ENCODE peak calls at places on chromosomes 2 and 18, in four cellular contexts. E, I, T and H are unnamed samples.

GRCh38 chr2:72917138-72917874 is at the start of gene EMX1:
- DNase-seq in E (no peak), I (peak), T (no peak), H (peak)

GRCh38 chr18:38241216-38241615 is 675.6 kb upstream of the CELF4 start:
- DNase-seq in E (no peak), I (no peak), T (no peak), H (no peak)

GRCh38 chr2:120551540-120551939 is 184.1 kb upstream of the GLI2 start:
- DNase-seq in E (no peak), I (no peak), T (no peak), H (no peak)

GRCh38 chr2:140436956-140437355 is 1656.8 kb upstream of the NXPH2 start:
- DNase-seq in E (no peak), I (no peak), T (no peak), H (no peak)

GRCh38 chr2:211035548-211036185 is 479.3 kb downstream of the CPS1 start:
- DNase-seq in E (no peak), I (no peak), T (no peak), H (no peak)

GRCh38 chr18:3447035-3447894 is 2.7 kb upstream of the TGIF1 start:
- DNase-seq in E (no peak), I (peak), T (no peak), H (peak)

GRCh38 chr2:62760555-62760954 is 55.0 kb downstream of the EHBP1 start:
- DNase-seq in E (no peak), I (no peak), T (no peak), H (no peak)

GRCh38 chr2:222270436-222270835 is 28.4 kb downstream of the PAX3 start:
- DNase-seq in E (no peak), I (no peak), T (no peak), H (no peak)

GRCh38 chr2:202135111-202135874 is 62.2 kb downstream of the KIAA2012 start:
- DNase-seq in E (no peak), I (no peak), T (no peak), H (no peak)

GRCh38 chr2:239661334-239662312 is 260.8 kb upstream of the HDAC4 start:
- DNase-seq in E (no peak), I (no peak), T (no peak), H (no peak)

GRCh38 chr2:41905597-41906324 is 142.1 kb upstream of the PKDCC start:
- DNase-seq in E (no peak), I (no peak), T (no peak), H (no peak)

GRCh38 chr18:28063181-28063790 is 113.6 kb downstream of the CDH2 start:
- DNase-seq in E (no peak), I (no peak), T (no peak), H (no peak)

GRCh38 chr18:7892556-7892955 is 325.4 kb downstream of the PTPRM start:
- DNase-seq in E (no peak), I (no peak), T (no peak), H (no peak)

GRCh38 chr2:127145255-127145899 is 38.4 kb upstream of the BIN1 start:
- DNase-seq in E (no peak), I (no peak), T (no peak), H (no peak)

GRCh38 chr2:24253303-24253919 is 78.6 kb downstream of the FAM228A start:
- DNase-seq in E (no peak), I (peak), T (no peak), H (peak)

GRCh38 chr2:10161961-10162441 is 39.5 kb downstream of the RRM2 start:
- DNase-seq in E (no peak), I (no peak), T (no peak), H (no peak)

GRCh38 chr2:142131016-142131714 is at the start of gene LRP1B:
- DNase-seq in E (no peak), I (no peak), T (no peak), H (no peak)

GRCh38 chr2:69026026-69026425 is 13.0 kb downstream of the ANTXR1 start:
- DNase-seq in E (no peak), I (peak), T (peak), H (peak)

GRCh38 chr2:30192327-30192726 is 39.0 kb upstream of the LBH start:
- DNase-seq in E (no peak), I (no peak), T (no peak), H (no peak)

GRCh38 chr18:13541621-13542519 is 184.5 kb downstream of the FAM210A start:
- DNase-seq in E (no peak), I (no peak), T (no peak), H (no peak)

GRCh38 chr18:13542520-13542847 is 183.9 kb downstream of the FAM210A start:
- DNase-seq in E (no peak), I (no peak), T (no peak), H (no peak)

GRCh38 chr18:13539843-13540535 is 186.4 kb downstream of the FAM210A start:
- DNase-seq in E (no peak), I (no peak), T (no peak), H (no peak)

GRCh38 chr18:13539050-13539449 is 187.3 kb downstream of the FAM210A start:
- DNase-seq in E (no peak), I (no peak), T (no peak), H (no peak)

GRCh38 chr18:13540783-13541182 is 185.6 kb downstream of the FAM210A start:
- DNase-seq in E (no peak), I (no peak), T (no peak), H (no peak)
- TF ChIP-seq SPI1 in E (no peak), I (no peak), T (no peak), H (no peak)

GRCh38 chr2:200475795-200476194 is 34.1 kb downstream of the KCTD18 start:
- DNase-seq in E (no peak), I (no peak), T (no peak), H (no peak)

GRCh38 chr2:200482194-200482593 is 27.7 kb downstream of the KCTD18 start:
- DNase-seq in E (no peak), I (no peak), T (no peak), H (no peak)

GRCh38 chr2:200479617-200480292 is 30.1 kb downstream of the KCTD18 start:
- DNase-seq in E (no peak), I (no peak), T (no peak), H (no peak)

GRCh38 chr2:200476836-200477235 is 33.0 kb downstream of the KCTD18 start:
- DNase-seq in E (no peak), I (no peak), T (no peak), H (no peak)

DNA sequence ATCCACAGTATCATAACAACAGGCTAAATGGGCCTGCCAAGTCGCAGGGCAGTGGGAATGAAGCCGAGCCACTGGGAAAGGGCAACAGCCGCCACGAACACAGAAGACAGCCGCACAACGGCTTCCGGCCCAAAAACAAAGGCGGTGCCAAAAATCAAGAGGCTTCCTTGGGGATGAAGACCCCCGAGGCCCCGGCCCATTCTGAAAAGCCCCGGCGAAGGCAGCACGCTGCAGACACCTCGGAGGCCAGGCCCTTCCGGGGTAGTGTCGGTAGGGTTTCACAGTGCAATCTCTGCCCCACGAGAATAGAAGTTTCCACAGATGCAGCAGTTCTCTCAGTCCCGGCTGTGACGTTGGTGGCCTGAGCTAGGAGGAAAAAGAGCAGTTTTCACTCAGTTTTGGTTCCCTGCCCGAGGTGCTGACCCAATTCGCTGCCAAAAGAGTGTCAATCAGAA is 32.2 kb downstream of the KCTD18 start:
- DNase-seq in E (no peak), I (no peak), T (no peak), H (no peak)
- TF ChIP-seq POLR2AphosphoS5 in E (no peak), I (no peak), T (no peak), H (no peak)

GRCh38 chr2:100294162-100294497 is 28.2 kb downstream of the LONRF2 start:
- DNase-seq in E (no peak), I (no peak), T (no peak), H (no peak)

GRCh38 chr2:100290718-100291151 is 31.6 kb downstream of the LONRF2 start:
- DNase-seq in E (no peak), I (no peak), T (no peak), H (no peak)

GRCh38 chr2:100291152-100291970 is 30.9 kb downstream of the LONRF2 start:
- DNase-seq in E (no peak), I (peak), T (no peak), H (peak)

GRCh38 chr2:100293341-100294161 is 28.8 kb downstream of the LONRF2 start:
- DNase-seq in E (no peak), I (no peak), T (no peak), H (no peak)

DNA sequence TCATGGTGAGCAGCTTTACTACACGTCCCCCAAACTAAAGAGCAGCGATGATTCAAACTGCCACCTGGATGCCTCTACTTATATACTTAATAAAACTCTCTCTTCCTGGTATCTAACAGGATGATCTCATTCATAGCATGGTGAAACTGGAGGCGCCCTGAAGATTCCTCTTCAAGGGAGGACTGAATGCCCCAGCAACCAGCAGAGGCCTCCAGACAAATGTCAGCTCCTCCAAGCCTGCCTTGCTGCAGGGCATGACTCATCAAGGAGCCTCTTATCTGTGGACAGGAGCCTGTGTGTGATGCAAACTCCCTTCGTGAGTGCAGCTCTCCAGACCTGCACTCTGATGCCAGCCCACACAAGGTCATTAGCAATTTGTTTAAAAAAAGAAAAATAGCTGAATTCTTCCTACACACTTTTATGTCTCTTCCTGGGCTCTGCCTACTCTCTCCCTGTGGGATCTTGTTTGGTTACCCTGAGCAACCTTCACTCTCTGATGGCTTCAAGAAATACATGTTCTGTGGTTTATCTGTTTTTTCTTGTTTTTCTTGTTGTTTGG is 30.2 kb downstream of the LONRF2 start:
- DNase-seq in E (no peak), I (peak), T (no peak), H (peak)
- TF ChIP-seq SPI1 in E (no peak), I (no peak), T (no peak), H (no peak)

GRCh38 chr18:78687736-78688135 is 291.9 kb upstream of the SALL3 start:
- DNase-seq in E (no peak), I (no peak), T (no peak), H (no peak)
- TF ChIP-seq POLR2AphosphoS5 in E (no peak), I (no peak), T (no peak), H (no peak)

GRCh38 chr2:12116228-12116750 is 369.9 kb downstream of the LPIN1 start:
- DNase-seq in E (peak), I (no peak), T (peak), H (no peak)

GRCh38 chr2:12126325-12126724 is 379.9 kb downstream of the LPIN1 start:
- DNase-seq in E (no peak), I (no peak), T (no peak), H (no peak)

GRCh38 chr2:12119841-12120240 is 373.4 kb downstream of the LPIN1 start:
- DNase-seq in E (no peak), I (no peak), T (no peak), H (no peak)

DNA sequence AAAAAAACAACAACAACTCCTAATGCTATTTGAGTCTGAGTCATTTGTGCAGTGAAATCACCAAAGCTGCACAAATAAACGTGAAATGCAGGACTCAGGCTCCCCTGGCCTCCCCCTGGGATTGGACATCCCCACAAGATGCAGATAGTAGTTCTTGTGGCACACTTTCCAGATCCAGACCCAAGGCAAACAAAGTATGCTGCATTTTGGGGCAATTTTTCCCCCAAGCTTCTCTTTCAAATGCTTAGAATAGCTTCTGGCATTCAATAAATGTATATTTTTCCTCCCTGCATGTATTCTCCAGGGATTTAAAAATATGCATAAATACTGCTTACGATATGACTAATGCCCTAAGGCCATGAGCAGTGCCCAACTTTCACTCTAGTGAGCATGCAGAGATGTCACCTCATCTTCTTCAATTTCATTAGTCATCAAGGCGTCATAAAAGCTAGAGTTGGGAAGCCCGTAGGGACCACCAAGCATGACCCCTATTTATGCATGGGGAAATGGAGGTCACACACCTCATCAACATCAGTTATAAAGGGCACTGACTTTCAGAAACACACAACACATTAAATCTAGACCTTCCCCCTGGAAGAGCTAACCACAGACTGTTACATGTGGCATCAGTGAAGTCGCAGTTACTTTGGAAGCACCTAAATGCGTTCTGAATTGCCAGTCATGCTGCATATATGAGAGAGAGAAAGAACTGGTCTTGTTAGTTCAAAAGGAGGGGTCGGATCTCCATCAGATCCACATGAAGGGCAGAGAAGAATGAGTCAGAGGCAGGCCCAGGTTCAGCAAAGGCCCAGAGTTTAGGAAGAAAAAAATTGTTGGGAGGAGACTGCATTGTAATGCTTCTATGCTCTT is 374.1 kb downstream of the LPIN1 start:
- DNase-seq in E (no peak), I (no peak), T (no peak), H (no peak)
- TF ChIP-seq SPI1 in E (no peak), I (no peak), T (no peak), H (no peak)

DNA sequence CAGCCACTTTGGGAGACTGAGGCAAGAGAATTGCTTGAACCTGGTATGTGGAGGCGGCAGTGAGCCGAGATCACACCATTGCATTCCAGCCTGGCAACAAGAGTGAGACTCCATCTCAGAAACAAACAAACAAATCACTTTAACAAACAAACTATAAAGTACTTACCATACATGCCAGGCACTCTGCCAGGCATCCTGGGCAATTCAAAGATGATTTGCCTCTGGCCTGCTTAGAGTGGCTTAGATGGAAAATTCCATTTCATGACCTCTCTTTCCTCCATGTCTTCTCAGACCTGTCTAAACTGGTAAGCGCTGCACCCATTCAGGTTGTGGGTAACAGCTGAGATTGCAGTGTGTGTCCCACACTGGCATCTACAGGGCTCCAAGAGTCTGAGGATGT is 273.2 kb downstream of the BCL2 start:
- DNase-seq in E (no peak), I (no peak), T (no peak), H (no peak)
- TF ChIP-seq POLR2AphosphoS5 in E (no peak), I (no peak), T (no peak), H (no peak)

GRCh38 chr2:54524236-54524991 is 68.3 kb downstream of the SPTBN1 start:
- DNase-seq in E (no peak), I (no peak), T (peak), H (no peak)

GRCh38 chr2:54520687-54521086 is 64.6 kb downstream of the SPTBN1 start:
- DNase-seq in E (no peak), I (no peak), T (no peak), H (no peak)

GRCh38 chr2:54525321-54525720 is 69.2 kb downstream of the SPTBN1 start:
- DNase-seq in E (no peak), I (no peak), T (no peak), H (no peak)

GRCh38 chr2:54523336-54523959 is 67.3 kb downstream of the SPTBN1 start:
- DNase-seq in E (no peak), I (no peak), T (no peak), H (no peak)

DNA sequence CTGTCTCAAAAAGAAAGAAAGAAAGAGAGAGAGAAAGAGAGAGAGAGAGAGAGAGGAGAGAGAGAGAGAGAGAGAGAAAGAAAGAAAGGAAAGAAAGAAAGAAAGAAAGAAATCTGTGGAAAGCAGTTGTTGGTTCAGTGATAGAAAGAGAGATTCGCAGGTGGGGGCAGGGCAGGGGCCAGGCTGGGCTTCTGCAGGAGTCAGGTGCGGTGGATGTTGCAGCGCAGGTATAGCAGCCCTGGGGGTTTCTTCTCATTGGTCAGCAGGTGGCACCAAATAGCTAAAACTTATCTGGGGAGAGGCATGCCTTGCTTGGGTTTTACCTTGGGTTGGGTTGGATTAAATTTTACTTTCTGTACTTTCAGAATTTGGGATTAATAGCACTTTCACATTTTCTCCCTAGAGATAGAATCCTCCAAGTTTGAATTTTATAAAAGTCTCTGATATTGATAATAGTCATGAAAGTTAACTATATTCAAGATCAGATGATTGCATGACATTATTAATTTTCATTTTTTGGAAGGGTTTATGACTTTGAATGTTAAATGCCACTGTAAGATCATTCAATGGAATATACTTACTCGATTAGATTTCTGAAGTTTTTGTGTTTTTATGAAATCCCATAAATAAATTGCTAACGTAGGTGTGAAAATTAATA is 66.6 kb downstream of the SPTBN1 start:
- DNase-seq in E (peak), I (peak), T (peak), H (peak)
- TF ChIP-seq SPI1 in E (no peak), I (no peak), T (no peak), H (no peak)

GRCh38 chr2:195559431-195559914 is 97.6 kb upstream of the SLC39A10 start:
- DNase-seq in E (peak), I (no peak), T (peak), H (peak)
- TF ChIP-seq POLR2AphosphoS5 in E (peak), I (no peak), T (peak), H (peak)

DNA sequence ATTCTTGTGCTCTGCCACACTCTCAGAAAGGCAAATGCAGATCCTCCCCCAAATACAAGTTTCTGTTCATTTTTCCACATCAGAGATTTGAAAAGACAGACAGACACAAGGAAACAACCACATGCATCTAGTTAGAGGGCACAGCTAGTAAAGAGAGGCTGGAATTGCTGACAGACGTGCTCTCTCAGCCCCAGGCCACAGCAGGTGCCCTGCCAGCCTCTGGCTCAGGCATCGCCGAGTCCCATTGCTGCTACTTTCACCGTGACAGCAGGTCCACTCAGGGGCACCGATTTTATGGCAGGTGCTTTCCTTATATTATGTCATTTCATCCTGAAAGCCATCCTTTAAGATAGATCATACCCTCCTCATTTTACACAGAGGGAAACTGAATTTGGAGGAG is 507.5 kb downstream of the EIPR1 start:
- DNase-seq in E (no peak), I (no peak), T (no peak), H (no peak)
- TF ChIP-seq SPI1 in E (no peak), I (no peak), T (no peak), H (no peak)